ENCODE peak calls at places on chromosomes 12 and 14, in six cellular contexts. U is GM18507, Y is NCI-H748 treated with DMSO at 0.1 percent for 48 hours, Q is right cardiac atrium, I is sciatic nerve, O is AML-193. B is an unnamed sample.

GRCh38 chr12:14993537-14994266 is 20.9 kb downstream of the PDE6H start:
- DNase-seq in U (no peak), Q (no peak), I (no peak), Y (no peak), O (no peak), B (no peak)

GRCh38 chr14:35335388-35336092 is 43.4 kb downstream of the PSMA6 start:
- DNase-seq in O (no peak), Y (no peak), I (no peak), U (no peak), Q (peak), B (peak)

GRCh38 chr12:8037046-8037663 is 4.6 kb downstream of the FOXJ2 start:
- DNase-seq in I (no peak), U (no peak), Y (no peak), Q (no peak), O (peak), B (no peak)

GRCh38 chr12:27580561-27581330 is 56.7 kb downstream of the PPFIBP1 start:
- DNase-seq in I (no peak), Y (no peak), O (no peak), U (no peak), Q (no peak), B (no peak)

GRCh38 chr14:104201496-104201895 is 63.1 kb downstream of the KIF26A start:
- DNase-seq in Q (peak), I (no peak), Y (no peak), O (no peak), U (no peak), B (no peak)

GRCh38 chr14:76329150-76329881 is 46.6 kb upstream of the ESRRB start:
- DNase-seq in U (no peak), Y (peak), I (no peak), Q (no peak), O (no peak), B (no peak)

GRCh38 chr14:21436567-21437062 is 19.3 kb downstream of the CHD8 start:
- DNase-seq in U (no peak), O (no peak), I (no peak), Q (no peak), Y (no peak), B (no peak)

GRCh38 chr12:7026854-7027253 is 8.6 kb upstream of the LPCAT3 start:
- DNase-seq in U (no peak), Q (no peak), I (no peak), Y (no peak), O (no peak), B (no peak)

GRCh38 chr14:75273272-75274044 is 5.2 kb upstream of the FOS start:
- DNase-seq in U (no peak), Q (no peak), O (no peak), Y (no peak), I (peak), B (no peak)

GRCh38 chr12:62933220-62933870 is 1.6 kb downstream of the PPM1H start:
- DNase-seq in U (no peak), Y (peak), Q (peak), O (no peak), I (no peak), B (peak)

GRCh38 chr12:125092872-125093680 is 27.8 kb downstream of the AACS start:
- DNase-seq in Q (peak), Y (no peak), I (no peak), U (no peak), O (no peak), B (peak)

GRCh38 chr12:96242597-96242996 is 48.4 kb downstream of the ELK3 start:
- DNase-seq in O (no peak), Q (no peak), U (no peak), Y (no peak), I (no peak), B (no peak)

GRCh38 chr14:104766863-104767633 is 14.1 kb downstream of the SIVA1 start:
- DNase-seq in Y (no peak), U (no peak), Q (peak), O (no peak), I (no peak), B (no peak)

GRCh38 chr14:67673451-67673850 is 981 bp downstream of the VTI1B start:
- DNase-seq in I (no peak), U (no peak), O (no peak), Q (no peak), Y (no peak), B (no peak)

GRCh38 chr12:20097561-20097960 is 270.8 kb upstream of the PDE3A start:
- DNase-seq in Q (no peak), I (no peak), Y (no peak), O (no peak), U (no peak), B (no peak)

GRCh38 chr12:125331342-125332052 is 266.3 kb downstream of the AACS start:
- DNase-seq in U (no peak), Y (no peak), I (no peak), Q (no peak), O (no peak), B (no peak)

GRCh38 chr14:69008411-69008810 is 29.3 kb upstream of the ACTN1 start:
- DNase-seq in U (no peak), Q (no peak), Y (no peak), I (no peak), O (no peak), B (no peak)